ENCODE peak calls at places on chromosomes 6 and 20, in five cellular contexts. One of them, this sample, is unnamed. For H3K27me3, the result is how much of the 10 kb centered on the place peaks cover.

GRCh38 chr20:2338702-2339101 is 42.0 kb upstream of the TGM6 start:
- DNase-seq in breast epithelium: no peak
- DNase-seq in right atrium auricular region: no peak
- DNase-seq in transverse colon: no peak
- DNase-seq in right lobe of liver: no peak
- DNase-seq in this sample: no peak

GRCh38 chr6:7841781-7842468 is 68.7 kb downstream of the TXNDC5 start:
- DNase-seq in breast epithelium: no peak
- DNase-seq in right atrium auricular region: no peak
- DNase-seq in transverse colon: no peak
- DNase-seq in right lobe of liver: no peak
- DNase-seq in this sample: no peak

GRCh38 chr20:59587570-59587969 is 16.8 kb upstream of the PHACTR3 start:
- DNase-seq in breast epithelium: no peak
- DNase-seq in right atrium auricular region: no peak
- DNase-seq in transverse colon: no peak
- DNase-seq in right lobe of liver: no peak
- DNase-seq in this sample: no peak

GRCh38 chr6:118216751-118217150 is 309.7 kb downstream of the SLC35F1 start:
- DNase-seq in breast epithelium: no peak
- DNase-seq in right atrium auricular region: no peak
- DNase-seq in transverse colon: no peak
- DNase-seq in right lobe of liver: no peak
- DNase-seq in this sample: no peak

GRCh38 chr6:33176906-33177305 is 15.4 kb downstream of the COL11A2 start:
- DNase-seq in breast epithelium: no peak
- DNase-seq in right atrium auricular region: no peak
- DNase-seq in transverse colon: no peak
- DNase-seq in right lobe of liver: no peak
- DNase-seq in this sample: no peak

GRCh38 chr6:27862396-27863061 is 49.7 kb downstream of the OR2B2 start:
- DNase-seq in breast epithelium: no peak
- DNase-seq in right atrium auricular region: no peak
- DNase-seq in transverse colon: no peak
- DNase-seq in right lobe of liver: no peak
- DNase-seq in this sample: no peak

GRCh38 chr6:5295612-5296011 is 34.3 kb downstream of the FARS2 start:
- DNase-seq in breast epithelium: no peak
- DNase-seq in right atrium auricular region: no peak
- DNase-seq in transverse colon: no peak
- DNase-seq in right lobe of liver: no peak
- DNase-seq in this sample: no peak

GRCh38 chr20:14067631-14068030 is 72.3 kb downstream of the MACROD2 start:
- DNase-seq in breast epithelium: no peak
- DNase-seq in right atrium auricular region: no peak
- DNase-seq in transverse colon: no peak
- DNase-seq in right lobe of liver: no peak
- DNase-seq in this sample: no peak

GRCh38 chr6:150767585-150768164 is 97.8 kb upstream of the MTHFD1L start:
- DNase-seq in breast epithelium: no peak
- DNase-seq in right atrium auricular region: no peak
- DNase-seq in transverse colon: no peak
- DNase-seq in right lobe of liver: no peak
- DNase-seq in this sample: peak

GRCh38 chr6:100376103-100376502 is 88.6 kb downstream of the SIM1 start:
- DNase-seq in breast epithelium: no peak
- DNase-seq in right atrium auricular region: no peak
- DNase-seq in transverse colon: no peak
- DNase-seq in right lobe of liver: no peak
- DNase-seq in this sample: no peak

GRCh38 chr20:14561733-14562132 is 224.3 kb upstream of the FLRT3 start:
- DNase-seq in breast epithelium: no peak
- DNase-seq in right atrium auricular region: no peak
- DNase-seq in transverse colon: no peak
- DNase-seq in right lobe of liver: no peak
- DNase-seq in this sample: no peak

GRCh38 chr20:37921341-37921929 is 18.5 kb downstream of the VSTM2L start:
- DNase-seq in breast epithelium: no peak
- DNase-seq in right atrium auricular region: no peak
- DNase-seq in transverse colon: no peak
- DNase-seq in right lobe of liver: no peak
- DNase-seq in this sample: no peak
- H3K27me3 ChIP-seq in breast epithelium: under half
- H3K27me3 ChIP-seq in right atrium auricular region: under half
- H3K27me3 ChIP-seq in transverse colon: under half
- H3K27me3 ChIP-seq in right lobe of liver: under half
- H3K27me3 ChIP-seq in this sample: under half

GRCh38 chr6:124389127-124389526 is 573.1 kb upstream of the RNF217 start:
- DNase-seq in breast epithelium: no peak
- DNase-seq in right atrium auricular region: no peak
- DNase-seq in transverse colon: no peak
- DNase-seq in right lobe of liver: no peak
- DNase-seq in this sample: no peak
- TF ChIP-seq CTCF in breast epithelium: no peak
- TF ChIP-seq CTCF in right atrium auricular region: no peak
- TF ChIP-seq CTCF in transverse colon: no peak
- TF ChIP-seq CTCF in right lobe of liver: no peak
- TF ChIP-seq CTCF in this sample: no peak

DNA sequence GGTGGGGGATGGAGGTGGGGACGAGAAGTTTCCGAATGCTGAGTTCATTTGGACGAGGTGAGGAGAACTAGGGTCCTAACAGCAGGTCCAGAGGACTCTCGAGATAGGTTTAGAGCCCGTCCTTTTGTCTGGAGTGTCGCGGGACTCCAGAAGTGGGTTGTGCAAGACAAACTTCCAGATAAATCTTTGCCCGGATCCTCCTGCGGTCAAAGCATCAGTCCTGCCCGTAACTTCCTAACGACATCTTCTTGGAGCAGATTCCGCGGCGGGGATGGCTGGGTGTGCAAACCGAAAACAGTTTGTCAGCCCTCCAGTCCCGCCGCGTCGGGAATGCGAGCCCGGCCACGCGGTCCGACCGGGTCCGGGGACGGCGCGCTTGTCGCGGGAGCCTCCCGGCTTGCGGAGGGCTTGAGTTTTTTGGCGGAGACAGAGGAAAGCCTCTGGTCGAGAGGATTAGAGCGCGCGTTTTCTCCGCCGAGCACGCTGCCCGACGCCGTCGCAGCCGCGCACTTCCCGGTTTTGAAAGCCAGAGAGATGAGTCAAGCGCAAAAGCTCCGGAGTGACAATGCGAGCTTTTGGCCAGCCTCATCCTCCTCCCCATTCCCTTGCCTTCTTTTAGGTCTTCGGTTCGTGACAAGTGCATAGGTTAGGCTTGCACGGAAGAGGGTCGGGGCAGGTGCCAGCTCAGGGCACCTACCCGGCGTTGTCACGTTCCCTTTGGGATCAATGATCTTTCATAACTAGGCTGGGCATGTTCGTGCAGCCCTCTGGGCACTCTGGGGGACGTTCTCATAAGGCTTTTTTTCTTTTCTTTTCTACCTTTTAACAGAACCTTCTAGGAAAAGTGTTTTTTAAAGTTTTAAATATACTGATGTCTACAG is 91.4 kb upstream of the PRDM1 start:
- DNase-seq in breast epithelium: peak
- DNase-seq in right atrium auricular region: peak
- DNase-seq in transverse colon: peak
- DNase-seq in right lobe of liver: peak
- DNase-seq in this sample: peak
- H3K27me3 ChIP-seq in breast epithelium: under half
- H3K27me3 ChIP-seq in right atrium auricular region: under half
- H3K27me3 ChIP-seq in transverse colon: half or more
- H3K27me3 ChIP-seq in right lobe of liver: under half
- H3K27me3 ChIP-seq in this sample: under half

GRCh38 chr6:146901940-146902816 is 302.0 kb upstream of the STXBP5 start:
- DNase-seq in breast epithelium: no peak
- DNase-seq in right atrium auricular region: no peak
- DNase-seq in transverse colon: no peak
- DNase-seq in right lobe of liver: no peak
- DNase-seq in this sample: no peak
- TF ChIP-seq CTCF in breast epithelium: no peak
- TF ChIP-seq CTCF in right atrium auricular region: no peak
- TF ChIP-seq CTCF in transverse colon: peak
- TF ChIP-seq CTCF in right lobe of liver: no peak
- TF ChIP-seq CTCF in this sample: no peak

DNA sequence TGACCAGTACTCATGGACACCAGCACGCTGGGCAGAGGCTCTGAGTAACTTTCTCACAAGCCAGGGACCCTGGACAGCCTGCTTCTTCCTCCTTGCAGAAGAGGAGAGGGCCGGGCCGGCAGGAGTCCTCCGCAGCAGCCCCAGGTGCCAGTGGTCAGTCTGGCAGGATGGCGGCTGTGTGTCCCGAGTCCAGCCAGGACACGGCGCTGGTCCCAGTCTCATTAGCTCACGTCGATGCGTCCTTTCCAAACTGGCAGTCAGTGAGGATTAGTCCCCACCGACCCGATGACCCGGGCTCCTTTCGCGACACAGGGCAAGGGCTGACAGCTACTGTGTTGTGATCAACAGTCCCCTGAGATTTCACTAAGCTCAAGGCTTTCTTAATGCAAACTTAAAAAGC is 267.0 kb downstream of the TAF4 start:
- DNase-seq in breast epithelium: no peak
- DNase-seq in right atrium auricular region: no peak
- DNase-seq in transverse colon: no peak
- DNase-seq in right lobe of liver: no peak
- DNase-seq in this sample: no peak
- H3K27me3 ChIP-seq in breast epithelium: under half
- H3K27me3 ChIP-seq in right atrium auricular region: under half
- H3K27me3 ChIP-seq in transverse colon: under half
- H3K27me3 ChIP-seq in right lobe of liver: under half
- H3K27me3 ChIP-seq in this sample: under half

GRCh38 chr20:61980647-61981583 is 84.8 kb downstream of the TAF4 start:
- DNase-seq in breast epithelium: peak
- DNase-seq in right atrium auricular region: no peak
- DNase-seq in transverse colon: no peak
- DNase-seq in right lobe of liver: peak
- DNase-seq in this sample: no peak
- TF ChIP-seq CTCF in breast epithelium: peak
- TF ChIP-seq CTCF in right atrium auricular region: no peak
- TF ChIP-seq CTCF in transverse colon: no peak
- TF ChIP-seq CTCF in right lobe of liver: peak
- TF ChIP-seq CTCF in this sample: no peak